ENCODE peak calls at places on chromosomes 5 and 9, in six cellular contexts. G is H1, U is H9, O is neuronal stem cell, E is IMR-90, H is trophoblast cell. R is an unnamed sample.

GRCh38 chr5:122102825-122103224 is 24.8 kb upstream of the LOX start:
- DNase-seq in O (no peak), H (no peak), G (no peak), U (no peak), E (peak), R (peak)

GRCh38 chr5:137563646-137564474 is 64.7 kb upstream of the SPOCK1 start:
- DNase-seq in H (peak), G (no peak), O (no peak), U (no peak), E (peak), R (no peak)

GRCh38 chr5:13866792-13867191 is 77.7 kb downstream of the DNAH5 start:
- DNase-seq in G (peak), U (no peak), E (peak), O (peak), H (peak), R (peak)

GRCh38 chr5:89457411-89458329 is 574.7 kb upstream of the MEF2C start:
- DNase-seq in U (no peak), E (no peak), G (no peak), O (no peak), H (no peak), R (peak)

GRCh38 chr5:129384736-129385135 is 75.4 kb upstream of the ADAMTS19 start:
- DNase-seq in G (no peak), H (no peak), U (no peak), E (no peak), O (no peak), R (no peak)

GRCh38 chr5:68544091-68544655 is 328.6 kb downstream of the PIK3R1 start:
- DNase-seq in U (no peak), O (no peak), G (no peak), E (no peak), H (no peak), R (no peak)

GRCh38 chr5:122056913-122057312 is 21.1 kb downstream of the LOX start:
- DNase-seq in E (no peak), U (no peak), O (no peak), G (no peak), H (no peak), R (no peak)

GRCh38 chr9:12775373-12775962 is 648 bp downstream of the LURAP1L start:
- DNase-seq in G (peak), H (peak), O (peak), E (no peak), U (peak), R (peak)

GRCh38 chr9:79661279-79661678 is 89.5 kb downstream of the TLE4 start:
- DNase-seq in O (no peak), H (peak), U (no peak), E (no peak), G (no peak), R (no peak)

GRCh38 chr9:87656485-87656884 is 69.4 kb upstream of the CTSL start:
- DNase-seq in O (no peak), U (peak), G (no peak), E (peak), H (no peak), R (peak)

GRCh38 chr9:86639287-86639686 is 285.1 kb upstream of the TUT7 start:
- DNase-seq in H (no peak), U (no peak), O (no peak), E (no peak), G (no peak), R (no peak)

GRCh38 chr5:107376546-107377276 is 294.0 kb downstream of the EFNA5 start:
- DNase-seq in O (no peak), U (no peak), H (peak), E (peak), G (no peak), R (peak)

GRCh38 chr9:10525972-10526371 is 86.8 kb downstream of the PTPRD start:
- DNase-seq in H (no peak), E (no peak), U (no peak), O (no peak), G (no peak), R (no peak)

GRCh38 chr5:123087173-123088030 is 1.6 kb upstream of the PRDM6 start:
- DNase-seq in U (no peak), O (no peak), G (peak), E (no peak), H (no peak), R (peak)

GRCh38 chr9:118686940-118687339 is 682.3 kb downstream of the BRINP1 start:
- DNase-seq in O (no peak), G (no peak), E (no peak), H (no peak), U (no peak), R (no peak)

GRCh38 chr5:110769282-110769681 is 30.5 kb downstream of the SLC25A46 start:
- DNase-seq in H (peak), G (no peak), U (no peak), O (no peak), E (peak), R (peak)

GRCh38 chr5:17374157-17374556 is 123.9 kb upstream of the TAF11L2 start:
- DNase-seq in G (no peak), H (no peak), E (peak), U (no peak), O (no peak), R (no peak)

GRCh38 chr5:23314827-23315226 is 192.6 kb upstream of the PRDM9 start:
- DNase-seq in H (peak), E (peak), U (no peak), O (no peak), G (no peak), R (peak)

GRCh38 chr9:114395196-114395595 is 7.4 kb upstream of the AKNA start:
- DNase-seq in H (no peak), U (no peak), E (no peak), O (no peak), G (no peak), R (no peak)

GRCh38 chr5:88183255-88183654 is 85.4 kb downstream of the TMEM161B start:
- DNase-seq in G (no peak), U (no peak), O (no peak), E (no peak), H (no peak), R (no peak)

GRCh38 chr5:16934123-16934522 is 2.0 kb downstream of the MYO10 start:
- DNase-seq in E (peak), O (peak), H (peak), U (peak), G (peak), R (peak)

GRCh38 chr5:117131048-117131679 is 556.5 kb upstream of the SEMA6A start:
- DNase-seq in E (no peak), G (no peak), U (no peak), H (no peak), O (no peak), R (no peak)

GRCh38 chr9:107397076-107398049 is 92.2 kb downstream of the KLF4 start:
- DNase-seq in U (no peak), G (no peak), E (peak), H (no peak), O (no peak), R (no peak)

GRCh38 chr9:82598254-82599039 is 464.5 kb downstream of the RASEF start:
- DNase-seq in H (no peak), G (no peak), U (no peak), O (no peak), E (peak), R (peak)

GRCh38 chr9:127168756-127169506 is 46.5 kb upstream of the ANGPTL2 start:
- DNase-seq in G (no peak), U (no peak), H (no peak), E (no peak), O (no peak), R (no peak)

GRCh38 chr5:118397231-118397630 is 591.1 kb downstream of the DTWD2 start:
- DNase-seq in H (no peak), U (no peak), G (no peak), O (no peak), E (no peak), R (no peak)

GRCh38 chr9:110115868-110116542 is 92.0 kb downstream of the C9orf152 start:
- DNase-seq in E (peak), O (no peak), U (no peak), G (no peak), H (peak), R (peak)

GRCh38 chr5:31232273-31232888 is 38.9 kb downstream of the CDH6 start:
- DNase-seq in U (peak), O (peak), E (peak), G (no peak), H (peak), R (peak)

DNA sequence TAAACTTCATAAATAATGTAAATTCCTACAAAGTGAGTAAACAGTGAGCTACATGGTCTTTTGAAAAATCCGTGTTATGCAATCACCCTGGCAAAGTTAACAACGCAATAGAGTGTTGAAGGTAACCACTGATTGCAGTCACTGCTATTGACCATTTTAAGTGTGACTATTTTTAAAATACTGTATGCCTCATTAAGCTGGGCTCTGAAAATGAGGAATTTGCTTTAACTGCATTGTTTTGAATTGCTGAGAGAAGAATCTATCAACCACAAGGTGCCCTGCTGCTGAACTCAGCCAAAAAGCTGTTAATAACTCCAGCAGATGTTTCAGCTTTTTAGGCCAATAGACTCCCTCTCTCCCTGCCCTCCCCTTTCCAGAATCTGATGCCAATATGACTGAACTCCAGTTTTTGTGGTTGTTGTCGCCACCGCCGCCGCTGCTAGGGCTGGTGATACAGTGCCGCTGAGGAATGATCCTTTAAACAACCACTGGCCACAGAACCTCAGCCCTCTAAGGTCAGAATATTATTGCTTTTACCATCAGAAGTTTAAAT is 35.3 kb upstream of the SMARCA2 start:
- DNase-seq in H (peak), E (peak), G (no peak), U (no peak), O (no peak), R (no peak)
- H3K14ac ChIP-seq in H (no peak), E (no peak), G (no peak), U (no peak), O (no peak), R (no peak)

DNA sequence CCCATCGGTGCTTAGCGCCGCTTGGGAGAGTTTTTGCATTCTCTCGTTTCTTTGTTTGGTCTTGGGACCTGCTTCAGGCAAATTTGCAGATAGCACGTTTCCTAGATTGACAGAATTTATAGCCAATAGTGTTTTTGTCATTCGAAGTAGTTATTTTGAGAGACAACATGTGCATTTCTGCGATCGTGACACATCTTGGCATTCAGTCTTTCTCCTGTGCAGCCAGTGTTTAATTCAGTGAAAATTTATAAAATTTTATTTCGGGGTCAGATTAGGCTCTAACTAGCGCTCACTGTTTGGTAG is 830 bp downstream of the PRRC1 start:
- DNase-seq in H (no peak), U (no peak), E (peak), O (no peak), G (no peak), R (peak)
- H3K4ac ChIP-seq in H (peak), U (no peak), E (peak), O (no peak), G (peak), R (peak)

DNA sequence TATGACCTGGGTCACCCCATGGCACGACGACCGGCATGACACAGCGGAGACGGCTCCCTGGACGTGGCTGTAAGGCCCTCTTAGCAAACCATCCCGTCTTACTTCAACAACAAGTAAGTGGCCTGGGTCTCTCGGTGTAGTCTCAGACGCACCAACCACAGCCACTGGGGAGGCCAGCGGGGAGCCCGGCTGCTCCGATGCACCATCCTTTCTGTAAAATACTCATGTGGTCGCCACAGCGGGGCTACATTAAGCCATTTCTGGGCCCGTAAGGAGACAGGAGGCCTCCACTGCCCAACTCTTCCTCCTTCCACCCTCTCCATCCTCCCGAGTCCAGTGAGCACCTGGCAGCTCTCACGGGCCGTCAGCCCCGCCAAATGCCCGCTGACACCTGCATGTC is 4.7 kb downstream of the QSOX2 start:
- DNase-seq in E (no peak), G (no peak), U (no peak), O (no peak), H (no peak), R (no peak)
- H3K14ac ChIP-seq in E (no peak), G (no peak), U (no peak), O (no peak), H (no peak), R (no peak)

GRCh38 chr5:153985498-153985897 is 53.2 kb downstream of the FAM114A2 start:
- DNase-seq in E (no peak), G (no peak), H (no peak), O (no peak), U (no peak), R (no peak)
- H3K4ac ChIP-seq in E (no peak), G (no peak), H (no peak), O (no peak), U (no peak), R (no peak)

GRCh38 chr9:137626448-137626847 is 7.6 kb downstream of the EHMT1 start:
- DNase-seq in G (no peak), O (no peak), U (no peak), H (no peak), E (no peak), R (no peak)
- H3K14ac ChIP-seq in G (no peak), O (no peak), U (no peak), H (no peak), E (no peak), R (no peak)

GRCh38 chr5:73558950-73559349 is 6.5 kb downstream of the ANKRA2 start:
- DNase-seq in U (no peak), H (no peak), O (no peak), E (no peak), G (no peak), R (no peak)

GRCh38 chr5:73565166-73565968 is at the start of the genes ANKRA2 and UTP15:
- DNase-seq in G (peak), O (peak), E (peak), U (peak), H (peak), R (peak)

GRCh38 chr5:73565969-73566547 is 515 bp downstream of the UTP15 start:
- DNase-seq in O (no peak), G (no peak), E (no peak), H (no peak), U (no peak), R (no peak)

GRCh38 chr5:73564018-73564417 is 1.4 kb downstream of the ANKRA2 start:
- DNase-seq in H (no peak), O (no peak), E (no peak), G (no peak), U (no peak), R (no peak)

DNA sequence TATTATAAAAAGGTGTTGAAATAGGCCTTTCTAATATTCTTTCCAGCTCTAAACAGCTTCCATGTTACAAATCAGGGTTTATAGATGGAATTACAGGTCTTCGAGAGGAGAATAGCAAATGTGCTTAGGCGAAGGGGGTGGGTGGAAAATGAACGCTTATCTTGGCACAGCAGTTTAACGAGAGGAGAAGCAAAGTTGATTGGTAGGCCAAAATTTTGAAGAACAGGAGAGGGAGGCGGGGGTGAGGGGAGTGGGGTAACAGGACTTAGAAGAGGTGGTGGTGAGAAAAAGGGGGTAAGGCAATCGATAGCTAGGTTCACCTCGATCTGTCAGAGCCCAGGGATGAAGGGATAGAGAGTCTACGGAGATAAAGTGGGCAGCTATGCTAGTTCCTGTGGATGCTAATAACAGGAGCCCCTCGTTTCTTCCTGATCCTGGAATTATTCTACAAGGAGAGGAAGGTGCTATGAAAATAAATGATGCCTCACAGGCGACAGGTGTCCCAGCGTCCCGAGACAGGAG is 734 bp downstream of the ANKRA2 start:
- DNase-seq in G (no peak), U (no peak), H (no peak), E (no peak), O (no peak), R (no peak)
- H3K4ac ChIP-seq in G (no peak), U (no peak), H (peak), E (peak), O (no peak), R (peak)